ENCODE peak calls at places on chromosomes 12 and 14, in ten cellular contexts. Y is brain pericyte; X is Peyer's patch; U is AG08396; V is activated naive CD4-positive, alpha-beta T cell treated with anti-CD3 and anti-CD28 coated beads, Interleukin-2, amount 50 U/mL, for 16 hours; Q is left ventricle myocardium superior; I is A549; N is tibial artery; E is T-helper 2 cell; W is K562. T is an unnamed sample.

GRCh38 chr14:40847496-40847895 is 759.2 kb upstream of the LRFN5 start:
- DNase-seq in Y (no peak), X (no peak), U (no peak), V (no peak), Q (no peak), I (no peak), N (no peak), E (no peak), W (no peak), T (no peak)

GRCh38 chr12:92140919-92141536 is 4.6 kb downstream of the BTG1 start:
- DNase-seq in Y (no peak), X (no peak), U (no peak), V (no peak), Q (no peak), I (no peak), N (no peak), E (no peak), W (no peak), T (no peak)

GRCh38 chr12:68375701-68376469 is 43.7 kb upstream of the MDM1 start:
- DNase-seq in Y (no peak), X (no peak), U (no peak), V (no peak), Q (no peak), I (no peak), N (no peak), E (no peak), W (no peak), T (no peak)

GRCh38 chr12:26156996-26157395 is 32.2 kb upstream of the BHLHE41 start:
- DNase-seq in Y (no peak), X (no peak), U (no peak), V (no peak), Q (no peak), I (no peak), N (no peak), E (no peak), W (no peak), T (no peak)

GRCh38 chr12:69330475-69331473 is 17.4 kb upstream of the LYZ start:
- DNase-seq in Y (no peak), X (peak; percentile 78), U (no peak), V (peak; percentile 57), Q (peak; percentile 35), I (no peak), N (no peak), E (peak; percentile 15), W (peak; percentile 73), T (peak; percentile 12)

GRCh38 chr14:83473416-83473815 is 1939.8 kb upstream of the SEL1L start:
- DNase-seq in Y (no peak), X (no peak), U (no peak), V (no peak), Q (no peak), I (no peak), N (no peak), E (no peak), W (no peak), T (no peak)

GRCh38 chr12:132633398-132633797 is 14.8 kb downstream of the P2RX2 start:
- DNase-seq in Y (no peak), X (no peak), U (no peak), V (no peak), Q (no peak), I (no peak), N (no peak), E (no peak), W (no peak), T (no peak)

GRCh38 chr14:32597771-32598170 is 268.7 kb downstream of the AKAP6 start:
- DNase-seq in Y (no peak), X (no peak), U (no peak), V (no peak), Q (no peak), I (no peak), N (no peak), E (no peak), W (no peak), T (no peak)

GRCh38 chr12:115000038-115000437 is 316.1 kb upstream of the TBX3 start:
- DNase-seq in Y (no peak), X (no peak), U (no peak), V (no peak), Q (no peak), I (peak; percentile 24), N (no peak), E (no peak), W (no peak), T (no peak)

GRCh38 chr14:79093542-79093941 is 923.4 kb downstream of the NRXN3 start:
- DNase-seq in Y (no peak), X (no peak), U (no peak), V (no peak), Q (no peak), I (no peak), N (no peak), E (no peak), W (no peak), T (no peak)

GRCh38 chr14:72559227-72559626 is 334.7 kb downstream of the DPF3 start:
- DNase-seq in Y (no peak), X (no peak), U (peak; percentile 23), V (no peak), Q (no peak), I (no peak), N (no peak), E (no peak), W (no peak), T (no peak)

GRCh38 chr12:115801826-115802225 is 475.7 kb downstream of the MED13L start:
- DNase-seq in Y (no peak), X (no peak), U (peak; percentile 7), V (no peak), Q (peak; percentile 27), I (no peak), N (no peak), E (no peak), W (no peak), T (no peak)

GRCh38 chr14:49641697-49642129 is 6.7 kb upstream of the DNAAF2 start:
- DNase-seq in Y (no peak), X (peak; percentile 67), U (no peak), V (no peak), Q (no peak), I (no peak), N (no peak), E (no peak), W (peak; percentile 13), T (no peak)

GRCh38 chr14:95287176-95287754 is 32.4 kb downstream of the CLMN start:
- DNase-seq in Y (no peak), X (no peak), U (no peak), V (no peak), Q (no peak), I (no peak), N (no peak), E (no peak), W (no peak), T (no peak)

GRCh38 chr12:19894803-19895202 is 455.5 kb downstream of the AEBP2 start:
- DNase-seq in Y (no peak), X (no peak), U (no peak), V (no peak), Q (no peak), I (no peak), N (no peak), E (no peak), W (no peak), T (no peak)

GRCh38 chr14:23640524-23641141 is 4.5 kb downstream of the DHRS2 start:
- DNase-seq in Y (peak; percentile 83), X (no peak), U (no peak), V (no peak), Q (peak; percentile 47), I (no peak), N (peak; percentile 28), E (no peak), W (no peak), T (no peak)

GRCh38 chr12:39314547-39314946 is 128.4 kb downstream of the KIF21A start:
- DNase-seq in Y (no peak), X (no peak), U (no peak), V (no peak), Q (no peak), I (no peak), N (no peak), E (no peak), W (no peak), T (no peak)

GRCh38 chr12:17999174-17999801 is 90.7 kb downstream of the RERGL start:
- DNase-seq in Y (no peak), X (no peak), U (no peak), V (no peak), Q (no peak), I (no peak), N (no peak), E (no peak), W (no peak), T (no peak)

GRCh38 chr12:111937429-111937828 is 75.5 kb downstream of the TMEM116 start:
- DNase-seq in Y (no peak), X (no peak), U (peak; percentile 8), V (no peak), Q (no peak), I (no peak), N (no peak), E (no peak), W (no peak), T (no peak)

GRCh38 chr14:29926701-29927595 is 699 bp downstream of the PRKD1 start:
- DNase-seq in Y (no peak), X (peak; percentile 48), U (peak; percentile 83), V (no peak), Q (peak; percentile 75), I (peak; percentile 34), N (peak; percentile 32), E (no peak), W (no peak), T (peak; percentile 72)

T was measured in midbrain.